ENCODE peak calls at places on chromosomes 5 and 9, in eight cellular contexts. One of them, this sample, is unnamed.

GRCh38 chr5:74810915-74811314 is 43.9 kb downstream of the NSA2 start:
- DNase-seq in spleen: no peak
- DNase-seq in suprapubic skin: no peak
- DNase-seq in H1: no peak
- DNase-seq in breast epithelium: no peak
- DNase-seq in GM12878: no peak
- DNase-seq in endothelial cell of umbilical vein: no peak
- DNase-seq in uterus: no peak
- DNase-seq in this sample: no peak

GRCh38 chr5:168603776-168604175 is 24.6 kb upstream of the PANK3 start:
- DNase-seq in spleen: no peak
- DNase-seq in suprapubic skin: no peak
- DNase-seq in H1: no peak
- DNase-seq in breast epithelium: no peak
- DNase-seq in GM12878: no peak
- DNase-seq in endothelial cell of umbilical vein: no peak
- DNase-seq in uterus: no peak
- DNase-seq in this sample: no peak

GRCh38 chr5:150075806-150076205 is 10.5 kb downstream of the CSF1R start:
- DNase-seq in spleen: peak; percentile 38
- DNase-seq in suprapubic skin: no peak
- DNase-seq in H1: peak; percentile 32
- DNase-seq in breast epithelium: no peak
- DNase-seq in GM12878: no peak
- DNase-seq in endothelial cell of umbilical vein: no peak
- DNase-seq in uterus: no peak
- DNase-seq in this sample: no peak

GRCh38 chr9:71830131-71830530 is 61.8 kb upstream of the CEMIP2 start:
- DNase-seq in spleen: no peak
- DNase-seq in suprapubic skin: no peak
- DNase-seq in H1: no peak
- DNase-seq in breast epithelium: no peak
- DNase-seq in GM12878: no peak
- DNase-seq in endothelial cell of umbilical vein: no peak
- DNase-seq in uterus: no peak
- DNase-seq in this sample: no peak

GRCh38 chr5:126016256-126016655 is 407.0 kb upstream of the GRAMD2B start:
- DNase-seq in spleen: no peak
- DNase-seq in suprapubic skin: no peak
- DNase-seq in H1: no peak
- DNase-seq in breast epithelium: no peak
- DNase-seq in GM12878: no peak
- DNase-seq in endothelial cell of umbilical vein: no peak
- DNase-seq in uterus: peak; percentile 42
- DNase-seq in this sample: no peak

GRCh38 chr9:86687788-86688187 is 259.5 kb downstream of the GAS1 start:
- DNase-seq in spleen: no peak
- DNase-seq in suprapubic skin: no peak
- DNase-seq in H1: no peak
- DNase-seq in breast epithelium: no peak
- DNase-seq in GM12878: no peak
- DNase-seq in endothelial cell of umbilical vein: no peak
- DNase-seq in uterus: no peak
- DNase-seq in this sample: no peak

GRCh38 chr5:150181035-150181434 is 8.8 kb upstream of the SLC6A7 start:
- DNase-seq in spleen: no peak
- DNase-seq in suprapubic skin: no peak
- DNase-seq in H1: no peak
- DNase-seq in breast epithelium: no peak
- DNase-seq in GM12878: no peak
- DNase-seq in endothelial cell of umbilical vein: no peak
- DNase-seq in uterus: no peak
- DNase-seq in this sample: no peak

GRCh38 chr5:95631991-95632675 is 12.2 kb downstream of the GPR150 start:
- DNase-seq in spleen: no peak
- DNase-seq in suprapubic skin: no peak
- DNase-seq in H1: no peak
- DNase-seq in breast epithelium: no peak
- DNase-seq in GM12878: no peak
- DNase-seq in endothelial cell of umbilical vein: peak; percentile 68
- DNase-seq in uterus: no peak
- DNase-seq in this sample: no peak

GRCh38 chr9:133320421-133320881 is 15.5 kb downstream of the SURF6 start:
- DNase-seq in spleen: peak; percentile 47
- DNase-seq in suprapubic skin: peak; percentile 59
- DNase-seq in H1: no peak
- DNase-seq in breast epithelium: no peak
- DNase-seq in GM12878: no peak
- DNase-seq in endothelial cell of umbilical vein: no peak
- DNase-seq in uterus: no peak
- DNase-seq in this sample: no peak
- TF ChIP-seq POLR2A in spleen: no peak
- TF ChIP-seq POLR2A in suprapubic skin: no peak
- TF ChIP-seq POLR2A in H1: no peak
- TF ChIP-seq POLR2A in breast epithelium: no peak
- TF ChIP-seq POLR2A in GM12878: no peak
- TF ChIP-seq POLR2A in endothelial cell of umbilical vein: no peak
- TF ChIP-seq POLR2A in uterus: no peak
- TF ChIP-seq POLR2A in this sample: no peak

GRCh38 chr9:108396618-108397017 is 459.2 kb downstream of the ACTL7B start:
- DNase-seq in spleen: no peak
- DNase-seq in suprapubic skin: no peak
- DNase-seq in H1: no peak
- DNase-seq in breast epithelium: no peak
- DNase-seq in GM12878: no peak
- DNase-seq in endothelial cell of umbilical vein: no peak
- DNase-seq in uterus: no peak
- DNase-seq in this sample: no peak

GRCh38 chr9:108394726-108395125 is 461.1 kb downstream of the ACTL7B start:
- DNase-seq in spleen: peak; percentile 52
- DNase-seq in suprapubic skin: no peak
- DNase-seq in H1: no peak
- DNase-seq in breast epithelium: no peak
- DNase-seq in GM12878: no peak
- DNase-seq in endothelial cell of umbilical vein: no peak
- DNase-seq in uterus: no peak
- DNase-seq in this sample: no peak

GRCh38 chr9:108396193-108396592 is 459.6 kb downstream of the ACTL7B start:
- DNase-seq in spleen: no peak
- DNase-seq in suprapubic skin: no peak
- DNase-seq in H1: no peak
- DNase-seq in breast epithelium: no peak
- DNase-seq in GM12878: no peak
- DNase-seq in endothelial cell of umbilical vein: no peak
- DNase-seq in uterus: no peak
- DNase-seq in this sample: no peak

GRCh38 chr9:108397286-108397685 is 458.5 kb downstream of the ACTL7B start:
- DNase-seq in spleen: no peak
- DNase-seq in suprapubic skin: no peak
- DNase-seq in H1: no peak
- DNase-seq in breast epithelium: no peak
- DNase-seq in GM12878: no peak
- DNase-seq in endothelial cell of umbilical vein: no peak
- DNase-seq in uterus: no peak
- DNase-seq in this sample: no peak

DNA sequence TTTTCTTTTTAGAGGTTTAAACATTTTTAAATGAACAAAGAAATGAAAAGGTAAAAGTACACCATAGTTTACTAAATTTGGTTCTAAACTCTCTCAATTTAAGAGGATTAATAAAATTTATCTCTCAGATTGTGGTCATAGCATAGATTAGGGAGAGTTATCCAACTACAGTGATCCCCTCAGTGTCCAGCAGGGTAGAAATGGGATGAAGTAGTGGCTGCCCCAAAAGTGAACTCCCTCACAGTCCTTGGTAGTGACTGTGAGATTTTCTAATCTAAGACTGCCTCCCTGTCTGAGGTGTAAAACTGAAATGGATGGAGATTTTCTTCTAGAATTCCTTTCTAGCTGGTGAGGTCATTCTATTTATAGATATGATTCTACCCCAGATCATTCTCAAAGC is 455.5 kb downstream of the ACTL7B start:
- DNase-seq in spleen: no peak
- DNase-seq in suprapubic skin: no peak
- DNase-seq in H1: no peak
- DNase-seq in breast epithelium: no peak
- DNase-seq in GM12878: no peak
- DNase-seq in endothelial cell of umbilical vein: no peak
- DNase-seq in uterus: no peak
- DNase-seq in this sample: no peak
- TF ChIP-seq CTCF in spleen: no peak
- TF ChIP-seq CTCF in suprapubic skin: no peak
- TF ChIP-seq CTCF in H1: no peak
- TF ChIP-seq CTCF in breast epithelium: no peak
- TF ChIP-seq CTCF in GM12878: no peak
- TF ChIP-seq CTCF in endothelial cell of umbilical vein: no peak
- TF ChIP-seq CTCF in uterus: no peak
- TF ChIP-seq CTCF in this sample: no peak

GRCh38 chr9:73151653-73152382 is at the start of gene ANXA1:
- DNase-seq in spleen: no peak
- DNase-seq in suprapubic skin: no peak
- DNase-seq in H1: no peak
- DNase-seq in breast epithelium: no peak
- DNase-seq in GM12878: no peak
- DNase-seq in endothelial cell of umbilical vein: peak; percentile 77
- DNase-seq in uterus: no peak
- DNase-seq in this sample: peak; percentile 55
- TF ChIP-seq POLR2A in spleen: no peak
- TF ChIP-seq POLR2A in suprapubic skin: peak; percentile 95
- TF ChIP-seq POLR2A in H1: no peak
- TF ChIP-seq POLR2A in breast epithelium: peak; percentile 86
- TF ChIP-seq POLR2A in GM12878: no peak
- TF ChIP-seq POLR2A in endothelial cell of umbilical vein: peak; percentile 98
- TF ChIP-seq POLR2A in uterus: peak; percentile 79
- TF ChIP-seq POLR2A in this sample: peak; percentile 83

GRCh38 chr9:105244996-105245719 is 707 bp downstream of the SLC44A1 start:
- DNase-seq in spleen: peak; percentile 91
- DNase-seq in suprapubic skin: peak; percentile 79
- DNase-seq in H1: peak; percentile 86
- DNase-seq in breast epithelium: peak; percentile 76
- DNase-seq in GM12878: no peak
- DNase-seq in endothelial cell of umbilical vein: peak; percentile 11
- DNase-seq in uterus: peak; percentile 35
- DNase-seq in this sample: no peak
- TF ChIP-seq CTCF in spleen: no peak
- TF ChIP-seq CTCF in suprapubic skin: peak; percentile 23
- TF ChIP-seq CTCF in H1: peak; percentile 55
- TF ChIP-seq CTCF in breast epithelium: peak; percentile 28
- TF ChIP-seq CTCF in GM12878: no peak
- TF ChIP-seq CTCF in endothelial cell of umbilical vein: peak; percentile 1
- TF ChIP-seq CTCF in uterus: no peak
- TF ChIP-seq CTCF in this sample: no peak

GRCh38 chr5:173772407-173773059 is 115.6 kb upstream of the CPEB4 start:
- DNase-seq in spleen: no peak
- DNase-seq in suprapubic skin: no peak
- DNase-seq in H1: no peak
- DNase-seq in breast epithelium: no peak
- DNase-seq in GM12878: no peak
- DNase-seq in endothelial cell of umbilical vein: no peak
- DNase-seq in uterus: no peak
- DNase-seq in this sample: no peak
- TF ChIP-seq POLR2A in spleen: no peak
- TF ChIP-seq POLR2A in suprapubic skin: no peak
- TF ChIP-seq POLR2A in H1: no peak
- TF ChIP-seq POLR2A in breast epithelium: no peak
- TF ChIP-seq POLR2A in GM12878: no peak
- TF ChIP-seq POLR2A in endothelial cell of umbilical vein: no peak
- TF ChIP-seq POLR2A in uterus: no peak
- TF ChIP-seq POLR2A in this sample: no peak

DNA sequence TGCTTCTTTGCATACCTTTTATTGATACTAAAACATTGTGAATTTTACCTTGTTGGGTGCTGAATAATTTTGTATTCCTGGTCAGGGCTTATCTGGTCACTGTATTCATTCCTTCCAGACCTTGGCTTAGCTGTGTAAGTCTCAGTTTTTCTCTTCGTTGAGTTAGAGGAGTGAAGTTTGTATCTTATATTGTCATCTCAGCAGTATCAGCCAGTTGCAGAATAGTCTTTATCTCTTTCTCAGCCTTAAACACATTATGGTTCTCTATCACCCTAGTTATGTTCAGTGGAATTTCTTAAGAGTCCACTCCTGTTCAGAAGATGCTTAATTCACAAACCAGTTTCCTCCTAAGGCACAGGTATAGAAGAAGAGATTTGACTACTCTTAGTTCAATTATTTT is 25.2 kb downstream of the MTREX start:
- DNase-seq in spleen: no peak
- DNase-seq in suprapubic skin: no peak
- DNase-seq in H1: no peak
- DNase-seq in breast epithelium: no peak
- DNase-seq in GM12878: no peak
- DNase-seq in endothelial cell of umbilical vein: no peak
- DNase-seq in uterus: no peak
- DNase-seq in this sample: no peak
- TF ChIP-seq CTCF in spleen: no peak
- TF ChIP-seq CTCF in suprapubic skin: no peak
- TF ChIP-seq CTCF in H1: no peak
- TF ChIP-seq CTCF in breast epithelium: no peak
- TF ChIP-seq CTCF in GM12878: no peak
- TF ChIP-seq CTCF in endothelial cell of umbilical vein: no peak
- TF ChIP-seq CTCF in uterus: no peak
- TF ChIP-seq CTCF in this sample: no peak

This sample was measured in tibial nerve.